ENCODE peak calls at places on chromosome 9, in four cellular contexts. One of them, this sample, is unnamed.

GRCh38 chr9:85647571-85647970 is 94.2 kb downstream of the AGTPBP1 start:
- DNase-seq in HCT116: no peak
- DNase-seq in astrocyte of the spinal cord: no peak
- DNase-seq in AG04450: no peak
- DNase-seq in this sample: no peak

GRCh38 chr9:83266618-83267543 is 203.9 kb upstream of the RASEF start:
- DNase-seq in HCT116: no peak
- DNase-seq in astrocyte of the spinal cord: no peak
- DNase-seq in AG04450: no peak
- DNase-seq in this sample: no peak

GRCh38 chr9:6931913-6932312 is 174.1 kb downstream of the KDM4C start:
- DNase-seq in HCT116: peak; percentile 74
- DNase-seq in astrocyte of the spinal cord: peak; percentile 73
- DNase-seq in AG04450: no peak
- DNase-seq in this sample: no peak

GRCh38 chr9:109440797-109441287 is 57.3 kb downstream of the PTPN3 start:
- DNase-seq in AG04450: peak; percentile 70
- DNase-seq in astrocyte of the spinal cord: peak; percentile 88
- DNase-seq in HCT116: peak; percentile 67
- DNase-seq in this sample: peak; percentile 71

GRCh38 chr9:129109504-129109903 is 1.1 kb downstream of the CRAT start:
- DNase-seq in astrocyte of the spinal cord: no peak
- DNase-seq in HCT116: no peak
- DNase-seq in AG04450: no peak
- DNase-seq in this sample: no peak

GRCh38 chr9:13082796-13083195 is 196.7 kb downstream of the MPDZ start:
- DNase-seq in AG04450: no peak
- DNase-seq in HCT116: no peak
- DNase-seq in astrocyte of the spinal cord: no peak
- DNase-seq in this sample: no peak

GRCh38 chr9:125439434-125440272 is 178.0 kb downstream of the GAPVD1 start:
- DNase-seq in AG04450: no peak
- DNase-seq in astrocyte of the spinal cord: no peak
- DNase-seq in HCT116: no peak
- DNase-seq in this sample: no peak

GRCh38 chr9:120916573-120916972 is 10.0 kb downstream of the TRAF1 start:
- DNase-seq in HCT116: no peak
- DNase-seq in astrocyte of the spinal cord: peak; percentile 73
- DNase-seq in AG04450: no peak
- DNase-seq in this sample: no peak

GRCh38 chr9:750264-750967 is 91.1 kb upstream of the DMRT1 start:
- DNase-seq in HCT116: no peak
- DNase-seq in AG04450: no peak
- DNase-seq in astrocyte of the spinal cord: no peak
- DNase-seq in this sample: no peak

GRCh38 chr9:90813523-90813922 is 11.9 kb downstream of the SYK start:
- DNase-seq in HCT116: no peak
- DNase-seq in astrocyte of the spinal cord: no peak
- DNase-seq in AG04450: no peak
- DNase-seq in this sample: no peak

GRCh38 chr9:115193777-115194176 is 75.8 kb upstream of the TNC start:
- DNase-seq in astrocyte of the spinal cord: no peak
- DNase-seq in HCT116: no peak
- DNase-seq in AG04450: no peak
- DNase-seq in this sample: no peak

GRCh38 chr9:127168756-127169506 is 46.5 kb upstream of the ANGPTL2 start:
- DNase-seq in HCT116: no peak
- DNase-seq in AG04450: no peak
- DNase-seq in astrocyte of the spinal cord: peak; percentile 65
- DNase-seq in this sample: no peak

GRCh38 chr9:98974554-98974953 is 30.8 kb downstream of the COL15A1 start:
- DNase-seq in astrocyte of the spinal cord: no peak
- DNase-seq in AG04450: no peak
- DNase-seq in HCT116: no peak
- DNase-seq in this sample: no peak

GRCh38 chr9:2243666-2244555 is 228.8 kb downstream of the SMARCA2 start:
- DNase-seq in astrocyte of the spinal cord: no peak
- DNase-seq in HCT116: no peak
- DNase-seq in AG04450: no peak
- DNase-seq in this sample: no peak

GRCh38 chr9:2241461-2241874 is 226.3 kb downstream of the SMARCA2 start:
- DNase-seq in AG04450: peak; percentile 75
- DNase-seq in HCT116: no peak
- DNase-seq in astrocyte of the spinal cord: peak; percentile 95
- DNase-seq in this sample: peak; percentile 31

GRCh38 chr9:2242778-2243395 is 227.7 kb downstream of the SMARCA2 start:
- DNase-seq in HCT116: no peak
- DNase-seq in AG04450: no peak
- DNase-seq in astrocyte of the spinal cord: peak; percentile 15
- DNase-seq in this sample: no peak

GRCh38 chr9:2241875-2242741 is 227.0 kb downstream of the SMARCA2 start:
- DNase-seq in HCT116: peak; percentile 83
- DNase-seq in AG04450: peak; percentile 85
- DNase-seq in astrocyte of the spinal cord: peak; percentile 94
- DNase-seq in this sample: peak; percentile 63
- TF ChIP-seq CTCF in HCT116: no peak
- TF ChIP-seq CTCF in AG04450: no peak
- TF ChIP-seq CTCF in astrocyte of the spinal cord: no peak
- TF ChIP-seq CTCF in this sample: no peak

DNA sequence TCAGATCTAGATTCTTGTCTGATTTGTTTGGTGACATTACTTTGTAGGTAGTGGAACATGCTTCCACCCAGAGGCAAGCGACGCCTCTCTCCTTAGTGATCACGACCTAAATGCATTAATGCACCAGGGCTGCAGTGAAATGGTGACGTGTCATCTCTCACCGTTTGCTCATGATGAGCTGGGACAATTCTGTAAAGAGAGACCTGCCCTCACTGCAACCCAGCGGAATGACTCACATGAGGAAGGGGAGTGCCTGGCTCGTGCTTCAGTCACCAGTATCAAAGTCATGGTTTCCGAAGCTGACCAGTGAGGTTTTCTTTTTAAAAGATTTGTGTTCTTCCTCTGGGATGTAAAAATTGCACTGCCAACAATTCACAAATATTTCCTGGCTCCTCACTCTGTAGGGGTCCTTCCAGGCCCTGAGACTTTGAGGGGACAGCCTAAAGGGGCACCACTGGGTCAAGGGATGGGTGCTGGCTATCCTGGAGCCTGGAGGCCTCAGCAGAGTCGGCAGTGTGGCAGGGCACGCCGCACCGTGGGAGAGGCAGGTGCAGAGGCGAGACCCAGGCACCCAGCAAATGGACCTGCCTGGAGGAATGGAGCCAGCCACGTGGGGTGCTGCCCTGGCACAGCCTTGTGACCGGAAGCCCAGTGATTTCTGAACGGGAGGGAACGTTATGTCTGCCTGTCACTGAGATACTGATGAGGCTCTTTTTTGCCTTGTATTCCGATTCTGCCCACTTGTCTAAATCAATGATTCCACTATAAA is 17.3 kb downstream of the QSOX2 start:
- DNase-seq in HCT116: peak; percentile 69
- DNase-seq in astrocyte of the spinal cord: peak; percentile 72
- DNase-seq in AG04450: peak; percentile 32
- DNase-seq in this sample: no peak
- H3K4me3 ChIP-seq in HCT116: peak overlapping the region; percentile 38
- H3K4me3 ChIP-seq in astrocyte of the spinal cord: no peak overlapping the region
- H3K4me3 ChIP-seq in AG04450: no peak overlapping the region
- H3K4me3 ChIP-seq in this sample: no peak overlapping the region

GRCh38 chr9:124281934-124282351 is 24.2 kb downstream of the NEK6 start:
- DNase-seq in AG04450: no peak
- DNase-seq in astrocyte of the spinal cord: peak; percentile 74
- DNase-seq in HCT116: no peak
- DNase-seq in this sample: no peak
- TF ChIP-seq CTCF in AG04450: no peak
- TF ChIP-seq CTCF in astrocyte of the spinal cord: no peak
- TF ChIP-seq CTCF in HCT116: no peak
- TF ChIP-seq CTCF in this sample: no peak

DNA sequence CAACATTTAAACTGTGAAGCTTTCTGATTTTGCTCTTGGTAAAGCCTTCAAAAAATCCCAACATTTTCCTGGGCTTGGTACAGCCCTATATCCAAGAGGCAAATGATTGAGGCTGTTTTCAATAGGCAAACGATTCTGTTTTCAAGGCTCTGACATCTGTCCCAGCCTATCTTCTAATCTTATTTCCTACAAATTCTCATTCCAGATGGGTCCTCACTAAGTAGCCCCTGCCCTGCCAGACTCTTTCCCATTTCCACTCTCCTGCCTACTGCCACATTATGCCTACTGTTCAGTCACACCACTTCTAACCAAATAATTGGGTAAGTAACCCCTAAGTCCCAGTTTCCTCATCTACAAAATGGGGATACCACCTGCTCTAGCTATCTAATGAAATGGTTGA is 3.5 kb downstream of the GBA2 start:
- DNase-seq in HCT116: no peak
- DNase-seq in astrocyte of the spinal cord: no peak
- DNase-seq in AG04450: no peak
- DNase-seq in this sample: no peak
- H3K4me3 ChIP-seq in HCT116: no peak overlapping the region
- H3K4me3 ChIP-seq in astrocyte of the spinal cord: no peak overlapping the region
- H3K4me3 ChIP-seq in AG04450: no peak overlapping the region
- H3K4me3 ChIP-seq in this sample: peak overlapping the region; percentile 93

DNA sequence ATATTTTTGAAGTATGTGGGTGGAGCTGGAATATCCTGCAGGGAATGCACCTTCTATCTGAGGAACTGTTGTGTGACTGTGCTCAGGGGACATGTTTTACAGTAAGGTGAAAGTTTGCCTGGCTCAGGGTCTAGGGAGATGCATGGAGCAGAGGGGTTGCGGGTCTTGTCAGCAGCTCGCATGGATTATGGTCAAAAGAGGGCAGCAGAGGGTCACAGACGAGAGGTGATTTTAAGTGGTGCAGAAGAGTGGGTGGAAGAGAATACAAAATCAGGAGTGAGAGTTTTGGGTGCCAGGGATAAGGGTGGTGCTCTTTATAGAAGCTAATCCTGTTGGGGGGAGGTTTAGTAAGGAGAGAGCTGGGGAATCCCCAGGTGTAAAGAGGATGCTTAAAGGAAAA is 53.5 kb upstream of the GRIN3A start:
- DNase-seq in astrocyte of the spinal cord: peak; percentile 1
- DNase-seq in HCT116: peak; percentile 10
- DNase-seq in AG04450: no peak
- DNase-seq in this sample: no peak
- TF ChIP-seq CTCF in astrocyte of the spinal cord: peak; percentile 33
- TF ChIP-seq CTCF in HCT116: no peak
- TF ChIP-seq CTCF in AG04450: no peak
- TF ChIP-seq CTCF in this sample: peak; percentile 20

GRCh38 chr9:8674550-8674949 is 875.0 kb upstream of the DMAC1 start:
- DNase-seq in AG04450: no peak
- DNase-seq in astrocyte of the spinal cord: no peak
- DNase-seq in HCT116: no peak
- DNase-seq in this sample: no peak
- H3K4me3 ChIP-seq in AG04450: no peak overlapping the region
- H3K4me3 ChIP-seq in astrocyte of the spinal cord: no peak overlapping the region
- H3K4me3 ChIP-seq in HCT116: no peak overlapping the region
- H3K4me3 ChIP-seq in this sample: no peak overlapping the region